ENCODE peak calls at places on chromosome 16, in five cellular contexts. X is lung microvascular endothelial cell; K is RWPE1; G is stimulated activated CD4-positive, alpha-beta T cell treated with anti-CD3 and anti-CD28 coated beads, Interleukin-4, amount 100 ng/mL, for 4 hours; D is HL-60. P is an unnamed sample.

GRCh38 chr16:29192329-29193247 is 207.7 kb downstream of the LAT start:
- DNase-seq in X (no peak), K (no peak), G (no peak), D (no peak), P (no peak)

GRCh38 chr16:11595908-11596504 is 9.3 kb upstream of the LITAF start:
- DNase-seq in X (no peak), K (no peak), G (no peak), D (no peak), P (no peak)

GRCh38 chr16:54422159-54422558 is 135.6 kb upstream of the IRX3 start:
- DNase-seq in X (no peak), K (no peak), G (no peak), D (no peak), P (no peak)

GRCh38 chr16:50555892-50556673 is 7.9 kb downstream of the NKD1 start:
- DNase-seq in X (no peak), K (no peak), G (no peak), D (no peak), P (no peak)

GRCh38 chr16:46920402-46921068 is 36.4 kb downstream of the GPT2 start:
- DNase-seq in X (no peak), K (no peak), G (no peak), D (no peak), P (no peak)

GRCh38 chr16:85924675-85925074 is 25.7 kb downstream of the IRF8 start:
- DNase-seq in X (peak), K (peak), G (no peak), D (no peak), P (no peak)

GRCh38 chr16:17538942-17539341 is 68.2 kb upstream of the XYLT1 start:
- DNase-seq in X (no peak), K (no peak), G (no peak), D (no peak), P (no peak)

GRCh38 chr16:24493859-24494258 is 45.5 kb upstream of the RBBP6 start:
- DNase-seq in X (no peak), K (peak), G (no peak), D (no peak), P (no peak)

GRCh38 chr16:81384006-81384405 is 60.6 kb upstream of the CMIP start:
- DNase-seq in X (peak), K (no peak), G (no peak), D (no peak), P (no peak)

GRCh38 chr16:35908942-35909341 is 2449.5 kb downstream of the TP53TG3F start:
- DNase-seq in X (no peak), K (no peak), G (no peak), D (peak), P (peak)

GRCh38 chr16:4323845-4324478 is 8.1 kb downstream of the GLIS2 start:
- DNase-seq in X (no peak), K (no peak), G (no peak), D (no peak), P (no peak)

GRCh38 chr16:11542069-11542775 is 44.5 kb downstream of the LITAF start:
- DNase-seq in X (no peak), K (no peak), G (no peak), D (no peak), P (no peak)